ENCODE peak calls at places on chromosomes 12 and 14, in four cellular contexts. One of them, this sample, is unnamed.

GRCh38 chr12:62250671-62251608 is 9.3 kb upstream of the USP15 start:
- DNase-seq in K562: peak; percentile 59
- DNase-seq in HL-60: no peak
- DNase-seq in GM12878: peak; percentile 39
- DNase-seq in this sample: no peak

GRCh38 chr12:105696-106095 is 39.1 kb downstream of the IQSEC3 start:
- DNase-seq in K562: no peak
- DNase-seq in HL-60: no peak
- DNase-seq in GM12878: no peak
- DNase-seq in this sample: no peak

GRCh38 chr14:91891721-91892220 is 24.4 kb upstream of the TC2N start:
- DNase-seq in K562: no peak
- DNase-seq in HL-60: no peak
- DNase-seq in GM12878: no peak
- DNase-seq in this sample: no peak

GRCh38 chr14:95210699-95211098 is 53.4 kb upstream of the DICER1 start:
- DNase-seq in K562: no peak
- DNase-seq in HL-60: no peak
- DNase-seq in GM12878: no peak
- DNase-seq in this sample: no peak

GRCh38 chr14:100307215-100308111 is 1.2 kb upstream of the SLC25A29 start:
- DNase-seq in K562: peak; percentile 23
- DNase-seq in HL-60: no peak
- DNase-seq in GM12878: no peak
- DNase-seq in this sample: peak; percentile 39

GRCh38 chr14:101721951-101722661 is 39.4 kb upstream of the PPP2R5C start:
- DNase-seq in K562: no peak
- DNase-seq in HL-60: peak; percentile 55
- DNase-seq in GM12878: no peak
- DNase-seq in this sample: no peak

GRCh38 chr12:119802472-119802871 is 74.6 kb downstream of the CIT start:
- DNase-seq in K562: no peak
- DNase-seq in HL-60: no peak
- DNase-seq in GM12878: no peak
- DNase-seq in this sample: no peak

GRCh38 chr12:102459314-102459713 is 21.0 kb downstream of the IGF1 start:
- DNase-seq in K562: no peak
- DNase-seq in HL-60: no peak
- DNase-seq in GM12878: no peak
- DNase-seq in this sample: no peak

GRCh38 chr12:39127401-39127800 is 222.0 kb upstream of the CPNE8 start:
- DNase-seq in K562: no peak
- DNase-seq in HL-60: no peak
- DNase-seq in GM12878: no peak
- DNase-seq in this sample: no peak

GRCh38 chr12:121804417-121805111 is 755 bp downstream of the SETD1B start:
- DNase-seq in K562: no peak
- DNase-seq in HL-60: no peak
- DNase-seq in GM12878: no peak
- DNase-seq in this sample: no peak

GRCh38 chr12:52121848-52122838 is 42.6 kb downstream of the SMIM41 start:
- DNase-seq in K562: peak; percentile 73
- DNase-seq in HL-60: no peak
- DNase-seq in GM12878: no peak
- DNase-seq in this sample: no peak

GRCh38 chr14:95421741-95422140 is 94.7 kb downstream of the SYNE3 start:
- DNase-seq in K562: no peak
- DNase-seq in HL-60: no peak
- DNase-seq in GM12878: no peak
- DNase-seq in this sample: no peak

GRCh38 chr12:81468206-81468605 is 290.9 kb downstream of the PPFIA2 start:
- DNase-seq in K562: no peak
- DNase-seq in HL-60: no peak
- DNase-seq in GM12878: no peak
- DNase-seq in this sample: no peak

GRCh38 chr12:26196424-26196722 is 1.0 kb downstream of the SSPN start:
- DNase-seq in K562: no peak
- DNase-seq in HL-60: no peak
- DNase-seq in GM12878: no peak
- DNase-seq in this sample: no peak

GRCh38 chr14:61110683-61111082 is 129.6 kb downstream of the SLC38A6 start:
- DNase-seq in K562: no peak
- DNase-seq in HL-60: no peak
- DNase-seq in GM12878: no peak
- DNase-seq in this sample: no peak

GRCh38 chr14:61573748-61574513 is 121.4 kb upstream of the HIF1A start:
- DNase-seq in K562: no peak
- DNase-seq in HL-60: no peak
- DNase-seq in GM12878: no peak
- DNase-seq in this sample: no peak

GRCh38 chr12:57175428-57176138 is 28.2 kb upstream of the LRP1-AS start:
- DNase-seq in K562: peak; percentile 88
- DNase-seq in HL-60: peak; percentile 70
- DNase-seq in GM12878: no peak
- DNase-seq in this sample: no peak

GRCh38 chr14:21056520-21057163 is 980 bp upstream of the RNASE8 start:
- DNase-seq in K562: no peak
- DNase-seq in HL-60: no peak
- DNase-seq in GM12878: no peak
- DNase-seq in this sample: no peak

GRCh38 chr12:93902736-93903562 is 225.8 kb downstream of the CRADD start:
- DNase-seq in K562: no peak
- DNase-seq in HL-60: no peak
- DNase-seq in GM12878: no peak
- DNase-seq in this sample: no peak

GRCh38 chr12:125259525-125259924 is 194.3 kb downstream of the AACS start:
- DNase-seq in K562: no peak
- DNase-seq in HL-60: no peak
- DNase-seq in GM12878: no peak
- DNase-seq in this sample: no peak

GRCh38 chr14:28059254-28059653 is 707.3 kb upstream of the FOXG1 start:
- DNase-seq in K562: no peak
- DNase-seq in HL-60: no peak
- DNase-seq in GM12878: no peak
- DNase-seq in this sample: no peak

GRCh38 chr12:84038241-84038640 is 874.4 kb downstream of the SLC6A15 start:
- DNase-seq in K562: no peak
- DNase-seq in HL-60: no peak
- DNase-seq in GM12878: no peak
- DNase-seq in this sample: no peak

GRCh38 chr14:64174922-64175782 is 119.0 kb downstream of the ESR2 start:
- DNase-seq in K562: no peak
- DNase-seq in HL-60: no peak
- DNase-seq in GM12878: no peak
- DNase-seq in this sample: no peak

GRCh38 chr14:69518341-69519101 is 34.0 kb downstream of the PLEKHD1 start:
- DNase-seq in K562: no peak
- DNase-seq in HL-60: no peak
- DNase-seq in GM12878: no peak
- DNase-seq in this sample: no peak

GRCh38 chr12:116708826-116709756 is 28.8 kb downstream of the SPRING1 start:
- DNase-seq in K562: no peak
- DNase-seq in HL-60: no peak
- DNase-seq in GM12878: no peak
- DNase-seq in this sample: no peak

GRCh38 chr12:112788205-112788604 is 3.3 kb upstream of the RPH3A start:
- DNase-seq in K562: peak; percentile 18
- DNase-seq in HL-60: no peak
- DNase-seq in GM12878: no peak
- DNase-seq in this sample: no peak

GRCh38 chr12:112778400-112778799 is 13.1 kb upstream of the RPH3A start:
- DNase-seq in K562: no peak
- DNase-seq in HL-60: no peak
- DNase-seq in GM12878: no peak
- DNase-seq in this sample: no peak

GRCh38 chr12:112782250-112782649 is 9.3 kb upstream of the RPH3A start:
- DNase-seq in K562: no peak
- DNase-seq in HL-60: no peak
- DNase-seq in GM12878: no peak
- DNase-seq in this sample: no peak

GRCh38 chr12:112781767-112782166 is 9.8 kb upstream of the RPH3A start:
- DNase-seq in K562: no peak
- DNase-seq in HL-60: no peak
- DNase-seq in GM12878: no peak
- DNase-seq in this sample: no peak

GRCh38 chr12:112782921-112783320 is 8.6 kb upstream of the RPH3A start:
- DNase-seq in K562: no peak
- DNase-seq in HL-60: no peak
- DNase-seq in GM12878: no peak
- DNase-seq in this sample: no peak
- TF ChIP-seq POLR2AphosphoS5 in K562: no peak
- TF ChIP-seq POLR2AphosphoS5 in HL-60: no peak
- TF ChIP-seq POLR2AphosphoS5 in GM12878: no peak
- TF ChIP-seq POLR2AphosphoS5 in this sample: no peak

GRCh38 chr14:35351497-35351896 is 53.1 kb downstream of the NFKBIA start:
- DNase-seq in K562: no peak
- DNase-seq in HL-60: no peak
- DNase-seq in GM12878: no peak
- DNase-seq in this sample: no peak
- TF ChIP-seq SPI1 in K562: no peak
- TF ChIP-seq SPI1 in HL-60: no peak
- TF ChIP-seq SPI1 in GM12878: no peak
- TF ChIP-seq SPI1 in this sample: no peak

DNA sequence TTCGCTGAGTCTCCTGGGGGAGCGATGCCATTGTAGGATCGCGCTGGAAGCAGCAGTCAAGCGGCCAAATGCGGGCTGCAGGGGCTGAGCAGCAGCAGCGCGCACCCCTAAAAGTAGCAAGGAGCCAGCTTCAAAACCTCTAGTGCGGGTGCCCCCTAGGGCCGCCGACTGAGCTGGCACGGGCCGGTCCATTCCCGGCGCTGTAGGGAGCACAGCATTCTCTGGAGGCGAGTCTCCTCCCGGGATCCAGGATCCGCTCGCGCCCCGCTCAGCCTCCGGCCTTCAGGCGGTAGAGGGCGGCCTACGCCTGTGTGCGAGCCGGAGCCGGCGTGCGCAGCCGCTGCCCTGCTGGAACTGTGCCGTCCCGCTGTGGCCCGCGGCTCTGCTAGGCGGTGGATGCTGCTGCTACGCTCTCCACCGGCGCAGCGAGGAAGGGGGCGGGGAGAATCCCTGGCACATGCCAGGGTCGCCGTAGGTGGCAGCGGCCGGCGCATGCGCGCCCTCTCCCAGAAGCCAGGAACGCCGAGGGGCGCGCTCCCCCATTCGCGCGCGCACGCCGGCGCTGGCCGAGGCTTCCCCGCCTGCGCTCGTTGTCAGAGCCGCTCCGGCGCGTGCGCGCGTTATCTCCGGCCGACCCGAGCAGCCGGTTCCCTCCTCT is at the start of gene FUT8:
- DNase-seq in K562: peak; percentile 35
- DNase-seq in HL-60: peak; percentile 54
- DNase-seq in GM12878: peak; percentile 80
- DNase-seq in this sample: peak; percentile 61
- TF ChIP-seq POLR2AphosphoS5 in K562: no peak
- TF ChIP-seq POLR2AphosphoS5 in HL-60: peak; percentile 59
- TF ChIP-seq POLR2AphosphoS5 in GM12878: peak; percentile 76
- TF ChIP-seq POLR2AphosphoS5 in this sample: peak; percentile 89

GRCh38 chr14:88835661-88836060 is 11.2 kb downstream of the TTC8 start:
- DNase-seq in K562: no peak
- DNase-seq in HL-60: no peak
- DNase-seq in GM12878: no peak
- DNase-seq in this sample: no peak

GRCh38 chr14:88837495-88837894 is 13.0 kb downstream of the TTC8 start:
- DNase-seq in K562: no peak
- DNase-seq in HL-60: no peak
- DNase-seq in GM12878: no peak
- DNase-seq in this sample: no peak

GRCh38 chr14:88831285-88831684 is 6.8 kb downstream of the TTC8 start:
- DNase-seq in K562: no peak
- DNase-seq in HL-60: no peak
- DNase-seq in GM12878: no peak
- DNase-seq in this sample: no peak

GRCh38 chr14:88838015-88838414 is 13.6 kb downstream of the TTC8 start:
- DNase-seq in K562: no peak
- DNase-seq in HL-60: no peak
- DNase-seq in GM12878: no peak
- DNase-seq in this sample: no peak

DNA sequence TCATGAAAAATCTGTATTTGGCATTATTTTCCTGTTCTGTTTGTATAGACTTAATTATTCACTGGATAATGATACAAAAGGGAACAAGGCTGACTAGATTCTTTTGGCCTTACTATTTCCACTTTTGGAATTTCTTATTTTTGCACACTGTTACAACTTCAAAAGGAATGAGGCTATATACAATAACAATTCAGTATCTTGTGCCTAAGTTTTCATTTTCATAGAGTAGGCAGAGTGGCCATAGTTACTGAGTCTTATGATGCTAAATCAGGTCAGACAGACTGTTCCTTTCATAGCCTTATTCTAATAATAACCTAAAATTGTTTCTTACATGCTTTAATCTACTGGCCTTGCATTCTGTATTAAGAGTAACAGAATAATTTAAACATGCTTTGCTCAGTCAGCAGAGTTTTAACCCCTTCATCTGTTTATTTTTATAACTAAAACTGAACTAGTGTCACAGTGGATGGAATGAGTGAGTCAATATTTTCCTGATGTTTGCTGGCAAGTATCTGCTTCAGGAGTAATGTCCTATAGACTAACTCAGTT is 10.5 kb downstream of the TTC8 start:
- DNase-seq in K562: no peak
- DNase-seq in HL-60: no peak
- DNase-seq in GM12878: no peak
- DNase-seq in this sample: no peak
- TF ChIP-seq SPI1 in K562: no peak
- TF ChIP-seq SPI1 in HL-60: no peak
- TF ChIP-seq SPI1 in GM12878: no peak
- TF ChIP-seq SPI1 in this sample: no peak

DNA sequence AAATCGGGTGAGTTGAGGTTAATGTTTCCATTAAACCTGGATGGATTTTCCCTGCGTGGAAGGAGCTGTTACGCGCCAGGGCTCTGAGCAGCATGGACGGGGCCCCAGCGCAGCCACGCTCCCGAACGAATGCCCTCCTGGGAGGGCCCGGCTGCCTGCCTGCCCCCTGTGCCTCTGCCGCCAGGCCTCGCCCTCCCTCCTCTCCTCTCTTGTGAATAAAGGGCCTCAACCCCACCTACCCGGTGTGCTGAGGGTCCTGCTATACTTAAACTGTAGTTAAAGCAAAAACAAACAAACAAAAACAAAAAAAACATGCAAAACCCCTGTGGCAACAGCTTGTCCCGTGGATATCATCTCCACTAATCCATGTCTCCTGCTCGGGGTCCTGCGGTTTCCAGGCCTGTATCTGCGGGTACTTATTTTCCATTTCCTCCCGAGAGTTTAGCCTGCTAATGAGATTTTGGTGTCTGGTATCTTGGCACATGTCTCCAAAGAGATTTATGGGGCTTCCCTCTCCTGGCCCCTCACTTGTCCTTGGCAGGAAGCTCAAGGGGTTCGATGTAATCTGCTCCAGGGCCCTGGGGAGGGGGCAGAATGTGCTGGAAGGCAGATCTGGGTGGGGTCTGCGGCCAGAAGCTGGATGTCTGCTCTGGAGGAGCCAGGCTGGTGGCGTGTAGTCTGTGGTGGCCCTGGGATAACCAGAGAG is 85.6 kb downstream of the KIF26A start:
- DNase-seq in K562: no peak
- DNase-seq in HL-60: no peak
- DNase-seq in GM12878: no peak
- DNase-seq in this sample: no peak
- TF ChIP-seq POLR2AphosphoS5 in K562: no peak
- TF ChIP-seq POLR2AphosphoS5 in HL-60: no peak
- TF ChIP-seq POLR2AphosphoS5 in GM12878: no peak
- TF ChIP-seq POLR2AphosphoS5 in this sample: no peak

GRCh38 chr12:2212971-2213869 is 160.4 kb downstream of the CACNA1C start:
- DNase-seq in K562: no peak
- DNase-seq in HL-60: no peak
- DNase-seq in GM12878: no peak
- DNase-seq in this sample: no peak
- TF ChIP-seq SPI1 in K562: no peak
- TF ChIP-seq SPI1 in HL-60: no peak
- TF ChIP-seq SPI1 in GM12878: no peak
- TF ChIP-seq SPI1 in this sample: no peak

This sample was measured in GM12891.